ENCODE peak calls at places on chromosomes 4 and X, in five cellular contexts. L is astrocyte of the spinal cord, Z is body of pancreas, B is fibroblast of pulmonary artery, S is endothelial cell of umbilical vein. T is an unnamed sample.

GRCh38 chrX:39577976-39578962 is 519.5 kb downstream of the BCOR start:
- DNase-seq in L (no peak), Z (no peak), B (peak), S (no peak), T (no peak)

GRCh38 chr4:56102581-56102980 is 153.8 kb downstream of the CEP135 start:
- DNase-seq in L (no peak), Z (no peak), B (no peak), S (no peak), T (no peak)

GRCh38 chr4:184506527-184507121 is 32.3 kb upstream of the IRF2 start:
- DNase-seq in L (no peak), Z (peak), B (no peak), S (no peak), T (no peak)

GRCh38 chr4:138181288-138181687 is 60.9 kb downstream of the SLC7A11 start:
- DNase-seq in L (peak), Z (peak), B (peak), S (no peak), T (peak)

GRCh38 chr4:7539659-7540058 is 104.9 kb upstream of the PSAPL1 start:
- DNase-seq in L (no peak), Z (peak), B (no peak), S (no peak), T (peak)

GRCh38 chr4:37762294-37763163 is 64.0 kb upstream of the PGM2 start:
- DNase-seq in L (no peak), Z (peak), B (peak), S (peak), T (peak)

GRCh38 chr4:146095091-146095690 is 80.3 kb upstream of the LSM6 start:
- DNase-seq in L (peak), Z (peak), B (peak), S (peak), T (peak)

GRCh38 chr4:20421586-20421985 is 169.9 kb downstream of the SLIT2 start:
- DNase-seq in L (no peak), Z (no peak), B (peak), S (no peak), T (peak)

GRCh38 chrX:40093586-40093985 is 4.2 kb downstream of the BCOR start:
- DNase-seq in L (no peak), Z (no peak), B (no peak), S (no peak), T (no peak)

GRCh38 chr4:123701046-123701445 is 304.5 kb downstream of the SPRY1 start:
- DNase-seq in L (no peak), Z (no peak), B (peak), S (no peak), T (peak)

GRCh38 chrX:18973527-18974192 is 10.3 kb downstream of the PHKA2 start:
- DNase-seq in L (no peak), Z (peak), B (peak), S (no peak), T (no peak)

GRCh38 chrX:102154900-102155805 is 624 bp downstream of the BEX5 start:
- DNase-seq in L (no peak), Z (peak), B (no peak), S (peak), T (no peak)

GRCh38 chrX:150513564-150513963 is 54.9 kb upstream of the MTM1 start:
- DNase-seq in L (no peak), Z (no peak), B (no peak), S (no peak), T (no peak)

GRCh38 chr4:88318751-88319350 is 34.5 kb upstream of the PPM1K start:
- DNase-seq in L (no peak), Z (no peak), B (no peak), S (no peak), T (no peak)

GRCh38 chr4:185587444-185588161 is 52.3 kb upstream of the PDLIM3 start:
- DNase-seq in L (no peak), Z (no peak), B (peak), S (no peak), T (peak)

GRCh38 chr4:110614981-110615365 is 7.9 kb downstream of the PITX2 start:
- DNase-seq in L (no peak), Z (no peak), B (no peak), S (no peak), T (no peak)

GRCh38 chr4:518569-519083 is 19.6 kb downstream of the PIGG start:
- DNase-seq in L (no peak), Z (no peak), B (no peak), S (no peak), T (no peak)

GRCh38 chr4:169968999-169969398 is 57.2 kb downstream of the MFAP3L start:
- DNase-seq in L (peak), Z (no peak), B (peak), S (no peak), T (peak)

GRCh38 chr4:40587826-40588225 is 41.8 kb downstream of the RBM47 start:
- DNase-seq in L (peak), Z (peak), B (peak), S (no peak), T (peak)

GRCh38 chr4:54218736-54219135 is 10.4 kb upstream of the PDGFRA start:
- DNase-seq in L (no peak), Z (no peak), B (no peak), S (no peak), T (no peak)

GRCh38 chr4:116055857-116056827 is 942.7 kb upstream of the NDST4 start:
- DNase-seq in L (peak), Z (no peak), B (peak), S (peak), T (peak)

GRCh38 chr4:143420227-143420626 is 83.6 kb downstream of the GAB1 start:
- DNase-seq in L (no peak), Z (no peak), B (no peak), S (peak), T (no peak)

GRCh38 chrX:10781847-10782530 is 161.6 kb upstream of the MID1 start:
- DNase-seq in L (no peak), Z (no peak), B (no peak), S (no peak), T (no peak)

GRCh38 chr4:77451530-77451929 is 154.1 kb upstream of the CXCL13 start:
- DNase-seq in L (no peak), Z (no peak), B (no peak), S (no peak), T (no peak)

GRCh38 chr4:46387956-46388355 is 2.0 kb downstream of the GABRA2 start:
- DNase-seq in L (no peak), Z (no peak), B (no peak), S (no peak), T (peak)

GRCh38 chr4:145709336-145709735 is 29.4 kb downstream of the C4orf51 start:
- DNase-seq in L (no peak), Z (peak), B (no peak), S (no peak), T (no peak)

GRCh38 chr4:57162499-57163019 is 52.4 kb upstream of the IGFBP7 start:
- DNase-seq in L (no peak), Z (no peak), B (no peak), S (no peak), T (peak)

GRCh38 chr4:7213802-7214201 is 21.5 kb downstream of the SORCS2 start:
- DNase-seq in L (no peak), Z (no peak), B (no peak), S (no peak), T (no peak)

GRCh38 chrX:1093112-1093511 is 119.3 kb downstream of the CRLF2 start:
- DNase-seq in L (no peak), Z (no peak), B (no peak), S (no peak), T (no peak)

GRCh38 chr4:7167706-7168105 is 24.6 kb upstream of the SORCS2 start:
- DNase-seq in L (no peak), Z (no peak), B (no peak), S (no peak), T (no peak)

DNA sequence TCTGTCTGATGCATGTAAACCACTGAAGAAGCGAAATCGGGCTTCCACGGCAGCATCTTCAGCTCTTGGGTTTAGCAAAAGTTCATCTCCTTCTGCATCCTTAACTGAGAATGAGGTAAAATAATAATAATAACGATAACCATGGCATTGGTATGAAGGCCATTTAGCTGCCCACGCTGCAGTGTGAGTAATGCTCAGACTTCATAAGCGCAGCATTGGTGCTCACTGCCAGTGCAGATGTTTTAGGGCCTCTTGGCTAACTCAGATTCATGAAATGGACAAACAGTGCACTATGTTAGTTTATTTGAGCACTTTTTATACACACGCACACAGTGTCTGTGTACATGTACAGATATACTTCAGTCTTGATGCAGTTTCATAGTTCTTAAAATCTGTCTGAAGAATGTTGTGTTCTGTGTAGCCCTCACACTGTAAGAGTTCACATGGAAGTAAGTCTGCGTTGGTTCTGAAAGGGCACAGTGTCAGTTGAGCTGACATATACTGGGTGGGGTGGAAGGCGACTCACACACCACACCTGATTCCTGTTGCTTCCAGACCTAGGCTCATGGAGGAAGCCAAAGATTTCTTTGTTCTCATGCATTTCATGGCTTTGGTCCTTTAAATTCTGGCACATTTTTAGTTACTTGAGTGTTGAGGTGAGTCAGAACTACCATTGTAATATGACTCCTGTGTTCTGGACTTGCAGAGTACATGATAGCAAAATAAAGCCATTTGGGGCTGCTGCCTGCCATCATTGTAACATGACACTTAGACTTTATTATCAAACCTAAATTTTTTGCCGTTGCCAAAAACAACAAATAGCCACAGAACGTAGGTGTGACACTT is 68.7 kb downstream of the NSD2 start:
- DNase-seq in L (peak), Z (peak), B (peak), S (peak), T (peak)
- H3K4me3 ChIP-seq in L (no peak), Z (no peak), B (no peak), S (no peak), T (no peak)

DNA sequence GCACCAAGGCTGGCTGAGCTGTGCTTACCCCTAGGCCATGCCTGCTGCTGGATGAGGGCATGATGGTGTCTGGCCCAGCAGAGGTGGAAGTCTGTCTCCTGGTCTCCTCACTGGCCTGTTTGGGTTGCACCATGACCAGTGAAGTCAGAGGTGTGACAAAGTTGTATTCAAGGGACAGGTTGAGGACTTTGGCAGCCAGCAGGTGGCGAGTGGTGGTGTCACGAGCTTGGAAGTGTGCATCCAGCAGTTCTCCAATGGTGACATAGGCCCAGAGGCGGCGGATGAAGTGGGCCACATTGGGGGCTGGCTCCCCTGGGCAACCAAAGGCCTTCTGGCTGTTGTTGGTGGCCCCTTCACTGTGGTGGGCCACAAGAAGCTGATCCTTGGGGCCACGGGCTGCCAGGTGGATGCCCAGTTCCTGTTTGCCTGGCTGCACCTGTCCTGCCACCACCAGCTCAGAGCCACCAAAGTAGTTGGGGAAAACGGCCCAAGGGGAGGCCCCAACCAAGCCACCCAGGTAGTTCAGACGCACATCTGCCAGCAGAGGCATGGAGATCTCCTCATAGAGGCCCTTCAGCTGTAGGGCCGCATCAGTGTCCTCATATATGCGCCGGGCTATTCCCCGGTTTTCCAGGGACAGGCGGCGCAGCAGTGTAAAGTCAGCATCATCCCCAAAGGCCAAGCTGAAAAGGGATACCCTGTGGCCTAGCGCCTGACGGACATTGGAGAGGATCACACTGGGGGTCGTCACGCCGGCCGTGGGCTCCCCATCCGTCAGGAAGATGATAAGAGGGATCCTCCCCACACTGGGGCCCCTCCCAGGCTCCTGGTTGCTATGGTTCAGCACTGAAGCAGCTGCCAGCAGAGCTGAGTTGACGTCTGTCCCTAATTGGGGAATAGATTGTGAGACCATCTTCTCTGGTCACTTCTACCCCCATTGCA is 39.7 kb downstream of the ITIH6 start:
- DNase-seq in L (no peak), Z (no peak), B (no peak), S (no peak), T (no peak)
- TF ChIP-seq CTCF in L (no peak), Z (no peak), B (no peak), S (no peak), T (no peak)

DNA sequence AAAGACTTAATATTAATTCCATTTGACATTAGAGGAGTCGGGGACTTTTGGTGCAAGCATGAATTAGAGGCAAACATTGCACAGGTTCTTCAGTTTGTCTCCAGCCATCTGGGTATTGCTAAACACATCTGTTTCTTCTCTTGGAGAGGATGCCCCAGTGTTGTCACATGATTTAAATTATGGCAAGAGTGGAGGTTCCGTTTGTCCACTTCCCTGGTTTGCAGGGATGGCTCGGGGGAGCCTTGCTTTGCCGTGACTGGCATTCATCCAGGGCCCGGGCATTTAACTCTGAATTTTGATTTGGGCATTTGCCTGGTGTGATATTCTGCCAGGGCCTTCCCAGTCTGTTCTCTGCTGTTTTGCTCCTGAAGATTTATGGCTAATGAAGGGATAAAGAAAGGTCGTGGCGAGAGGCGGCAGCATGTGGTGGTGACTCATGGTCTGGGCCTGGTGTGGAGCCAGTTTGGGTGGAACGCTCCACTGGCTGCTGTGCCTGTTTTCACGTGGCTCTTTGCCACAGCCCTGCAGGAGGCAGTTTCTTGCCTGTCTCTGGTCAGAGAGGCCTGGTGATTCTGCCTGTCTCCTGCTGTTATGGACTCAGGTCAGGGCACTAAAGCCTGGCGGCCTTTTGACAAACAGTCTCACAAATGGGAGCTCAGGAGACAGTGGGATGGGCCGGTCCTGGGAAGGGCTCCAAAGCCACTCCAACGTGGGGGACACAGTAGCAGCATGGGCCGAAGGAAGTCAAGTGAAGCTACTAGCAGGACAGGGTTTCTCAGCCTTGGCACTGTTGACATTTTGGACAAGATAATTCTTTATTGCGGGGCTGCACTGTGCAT is 99.4 kb upstream of the PGRMC2 start:
- DNase-seq in L (peak), Z (peak), B (peak), S (peak), T (peak)
- H3K4me3 ChIP-seq in L (no peak), Z (no peak), B (peak), S (no peak), T (no peak)

GRCh38 chr4:127782275-127783025 is at the start of gene HSPA4L:
- DNase-seq in L (peak), Z (peak), B (peak), S (peak), T (peak)
- TF ChIP-seq CTCF in L (no peak), Z (peak), B (no peak), S (no peak), T (peak)

GRCh38 chrX:71198066-71198465 is 25.0 kb upstream of the GJB1 start:
- DNase-seq in L (no peak), Z (no peak), B (no peak), S (no peak), T (no peak)
- H3K4me3 ChIP-seq in L (no peak), Z (no peak), B (no peak), S (no peak), T (no peak)

GRCh38 chr4:73250642-73251041 is 8.0 kb downstream of the ANKRD17 start:
- DNase-seq in L (no peak), Z (no peak), B (no peak), S (no peak), T (no peak)

GRCh38 chr4:73248416-73248815 is 10.2 kb downstream of the ANKRD17 start:
- DNase-seq in L (no peak), Z (no peak), B (no peak), S (no peak), T (no peak)

GRCh38 chr4:73252001-73252400 is 6.6 kb downstream of the ANKRD17 start:
- DNase-seq in L (no peak), Z (no peak), B (no peak), S (no peak), T (no peak)

GRCh38 chr4:73248821-73249220 is 9.8 kb downstream of the ANKRD17 start:
- DNase-seq in L (no peak), Z (no peak), B (no peak), S (peak), T (no peak)

DNA sequence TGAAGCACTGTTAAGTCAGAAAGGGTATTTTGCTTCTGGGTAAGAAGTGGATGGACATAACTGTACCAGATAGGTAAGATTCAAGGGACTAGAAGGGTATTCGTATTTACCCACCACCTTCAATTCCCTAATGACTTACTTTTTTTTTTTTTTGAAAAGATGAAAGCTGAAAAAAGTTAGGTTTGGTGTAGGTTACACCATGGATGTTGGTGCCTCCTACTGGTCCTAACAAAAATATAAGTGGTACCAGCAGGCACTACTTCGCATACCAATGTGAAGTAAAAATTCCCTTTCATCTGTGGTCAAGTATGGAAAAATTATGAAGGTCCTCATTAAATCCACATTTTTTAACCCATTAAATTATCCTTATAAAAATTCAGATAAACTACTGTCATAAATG is 7.2 kb downstream of the ANKRD17 start:
- DNase-seq in L (no peak), Z (no peak), B (peak), S (no peak), T (peak)
- TF ChIP-seq CTCF in L (peak), Z (no peak), B (peak), S (no peak), T (peak)